ENCODE peak calls at places on chromosome 9, in eight cellular contexts. L, P, F, W, Z, J, K and Q are unnamed samples. For H3K4me1, the result is how much of the 10 kb centered on the place peaks cover.

GRCh38 chr9:126915281-126915816 is 767 bp downstream of the RALGPS1 start:
- DNase-seq in L (peak), F (peak), K (peak), J (no peak), Z (peak), P (peak), W (peak), Q (peak)

GRCh38 chr9:5846501-5846921 is 13.6 kb upstream of the ERMP1 start:
- DNase-seq in F (no peak), P (no peak), W (no peak), L (no peak), K (no peak), Z (no peak), J (no peak), Q (no peak)

GRCh38 chr9:14043491-14043890 is 270.4 kb downstream of the NFIB start:
- DNase-seq in F (no peak), K (no peak), P (no peak), Z (no peak), J (no peak), L (no peak), W (no peak), Q (no peak)

GRCh38 chr9:77556396-77556795 is 91.7 kb downstream of the GNA14 start:
- DNase-seq in W (no peak), L (no peak), F (no peak), J (no peak), K (no peak), P (no peak), Z (no peak), Q (no peak)

GRCh38 chr9:116123171-116123570 is 30.4 kb upstream of the PAPPA start:
- DNase-seq in L (no peak), Z (no peak), F (no peak), W (no peak), J (no peak), P (no peak), K (no peak), Q (no peak)

GRCh38 chr9:2800385-2801179 is 43.3 kb downstream of the PUM3 start:
- DNase-seq in P (no peak), Z (no peak), L (no peak), W (no peak), J (no peak), F (no peak), K (no peak), Q (no peak)

GRCh38 chr9:2181794-2182193 is 166.6 kb downstream of the SMARCA2 start:
- DNase-seq in Z (peak), J (no peak), W (no peak), P (no peak), K (no peak), L (no peak), F (peak), Q (no peak)

GRCh38 chr9:133658442-133659431 is 22.6 kb downstream of the DBH start:
- DNase-seq in W (no peak), Z (peak), P (peak), L (no peak), J (no peak), F (peak), K (no peak), Q (peak)

GRCh38 chr9:92974161-92974661 is 26.9 kb downstream of the FGD3 start:
- DNase-seq in F (no peak), K (no peak), J (no peak), W (no peak), L (no peak), Z (no peak), P (no peak), Q (no peak)

GRCh38 chr9:94944623-94945022 is 218.1 kb downstream of the AOPEP start:
- DNase-seq in P (no peak), K (no peak), J (no peak), L (no peak), Z (no peak), F (no peak), W (no peak), Q (no peak)

GRCh38 chr9:78127271-78128225 is 95.9 kb upstream of the GNAQ start:
- DNase-seq in F (no peak), L (no peak), J (no peak), Z (no peak), P (no peak), K (no peak), W (no peak), Q (no peak)

GRCh38 chr9:14221558-14221957 is 92.4 kb downstream of the NFIB start:
- DNase-seq in Z (no peak), K (no peak), F (no peak), J (no peak), L (no peak), W (no peak), P (peak), Q (no peak)

GRCh38 chr9:133168432-133168831 is 4.7 kb upstream of the GBGT1 start:
- DNase-seq in W (no peak), Z (no peak), J (no peak), K (no peak), L (peak), P (no peak), F (no peak), Q (no peak)

GRCh38 chr9:517993-518392 is 303.3 kb downstream of the DOCK8 start:
- DNase-seq in Z (no peak), J (no peak), W (no peak), P (no peak), K (no peak), L (no peak), F (no peak), Q (no peak)

GRCh38 chr9:25121811-25122210 is 556.4 kb downstream of the TUSC1 start:
- DNase-seq in F (no peak), J (no peak), Z (no peak), P (no peak), L (no peak), K (no peak), W (no peak), Q (no peak)

GRCh38 chr9:121299467-121300282 is 31.7 kb downstream of the GSN start:
- DNase-seq in K (no peak), P (no peak), Z (peak), W (peak), J (no peak), F (peak), L (peak), Q (peak)

GRCh38 chr9:99167694-99168093 is 54.0 kb downstream of the ALG2 start:
- DNase-seq in P (no peak), K (no peak), F (no peak), L (no peak), W (no peak), J (no peak), Z (no peak), Q (no peak)

GRCh38 chr9:26292943-26293342 is 599.7 kb downstream of the CAAP1 start:
- DNase-seq in F (no peak), W (no peak), Z (no peak), L (no peak), K (no peak), J (no peak), P (peak), Q (no peak)

GRCh38 chr9:76185432-76185831 is 208.8 kb downstream of the RFK start:
- DNase-seq in P (no peak), J (no peak), L (no peak), W (no peak), K (no peak), Z (no peak), F (no peak), Q (no peak)

GRCh38 chr9:87194471-87194870 is 247.2 kb upstream of the GAS1 start:
- DNase-seq in L (no peak), Z (no peak), F (no peak), J (no peak), W (no peak), P (no peak), K (no peak), Q (no peak)

GRCh38 chr9:128919409-128919808 is 1.4 kb upstream of the PHYHD1 start:
- DNase-seq in P (no peak), F (no peak), W (no peak), Z (no peak), K (peak), L (no peak), J (no peak), Q (no peak)

GRCh38 chr9:128923493-128923883 is 2.7 kb downstream of the PHYHD1 start:
- DNase-seq in P (no peak), L (no peak), W (no peak), F (no peak), Z (no peak), J (no peak), K (no peak), Q (no peak)

GRCh38 chr9:128921881-128922763 is 1.3 kb downstream of the PHYHD1 start:
- DNase-seq in P (no peak), Z (peak), W (peak), F (peak), K (peak), L (no peak), J (no peak), Q (peak)

GRCh38 chr9:128918921-128919320 is 1.9 kb upstream of the PHYHD1 start:
- DNase-seq in K (no peak), J (no peak), L (no peak), F (no peak), Z (no peak), P (no peak), W (no peak), Q (no peak)

DNA sequence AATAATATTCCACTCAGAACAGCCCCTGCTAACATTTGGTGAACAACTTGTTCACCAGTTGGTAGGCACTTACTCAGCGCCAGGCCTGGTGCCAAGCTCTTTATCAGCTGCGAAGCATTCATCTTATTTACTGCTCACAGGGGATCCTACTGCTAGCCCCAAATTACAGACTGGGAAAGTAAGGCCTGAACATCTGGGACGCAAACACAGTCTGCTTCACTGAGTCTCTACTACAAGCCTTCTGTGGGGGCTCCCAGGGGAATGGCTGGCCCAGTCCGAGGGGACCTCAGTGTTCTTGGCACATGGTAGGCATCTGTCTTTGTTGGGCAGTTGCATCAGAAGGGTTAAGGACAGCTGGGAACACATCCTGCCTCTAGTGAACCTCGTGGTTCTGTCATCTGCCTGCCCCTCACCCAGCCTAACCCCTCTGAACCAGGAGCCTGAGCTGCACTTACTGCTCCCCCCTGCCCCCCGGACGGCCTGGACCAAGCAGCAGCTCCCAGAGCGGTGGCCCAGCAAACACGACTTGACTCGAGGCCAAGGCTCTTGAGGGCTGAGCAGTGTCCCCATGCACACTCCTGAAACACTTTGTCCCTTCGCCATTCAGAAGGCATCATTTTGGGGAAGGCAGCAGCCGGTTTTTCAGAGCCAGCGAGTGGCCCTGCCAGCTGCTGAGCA is at the start of gene PHYHD1:
- DNase-seq in J (no peak), F (no peak), W (peak), L (no peak), Z (peak), K (peak), P (no peak), Q (peak)
- TF ChIP-seq POLR2A in J (no peak), F (no peak), W (no peak), L (no peak), Z (no peak), K (no peak), P (no peak), Q (no peak)

DNA sequence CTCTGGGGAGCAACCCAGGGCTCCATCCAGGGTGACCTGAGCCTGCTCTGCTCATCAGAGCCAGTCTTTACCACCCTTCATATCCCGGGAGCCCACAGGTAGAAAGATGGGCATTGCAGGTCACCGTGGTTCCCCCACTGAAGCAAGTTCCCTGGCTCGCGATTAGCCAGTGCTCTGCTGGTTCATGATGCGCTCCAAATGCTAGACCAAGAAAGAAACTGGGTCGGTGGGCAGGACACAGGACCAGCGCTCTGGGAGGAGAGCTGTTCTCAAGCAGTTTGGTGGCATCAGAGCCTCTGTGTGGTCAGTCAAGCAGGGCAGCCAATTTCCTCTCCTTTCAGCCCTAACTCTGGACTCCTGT is 156.5 kb downstream of the RGS3 start:
- DNase-seq in Z (no peak), P (no peak), J (no peak), F (no peak), W (no peak), K (no peak), L (peak), Q (no peak)
- H3K4me1 ChIP-seq in Z (half or more), P (under half), J (half or more), F (under half), W (under half), K (under half), L (under half), Q (under half)

GRCh38 chr9:36399980-36400331 is at the start of gene RNF38:
- DNase-seq in Z (no peak), J (no peak), L (no peak), W (no peak), F (no peak), P (no peak), K (no peak), Q (no peak)

GRCh38 chr9:36401179-36401740 is 1.2 kb upstream of the RNF38 start:
- DNase-seq in Z (peak), P (peak), K (no peak), W (no peak), F (peak), L (no peak), J (no peak), Q (no peak)

GRCh38 chr9:36398745-36399144 is 1.3 kb downstream of the RNF38 start:
- DNase-seq in L (no peak), W (no peak), F (no peak), P (no peak), Z (no peak), J (no peak), K (no peak), Q (no peak)

GRCh38 chr9:36401897-36402480 is 1.9 kb upstream of the RNF38 start:
- DNase-seq in F (no peak), L (no peak), Z (no peak), J (no peak), K (no peak), P (no peak), W (no peak), Q (no peak)

DNA sequence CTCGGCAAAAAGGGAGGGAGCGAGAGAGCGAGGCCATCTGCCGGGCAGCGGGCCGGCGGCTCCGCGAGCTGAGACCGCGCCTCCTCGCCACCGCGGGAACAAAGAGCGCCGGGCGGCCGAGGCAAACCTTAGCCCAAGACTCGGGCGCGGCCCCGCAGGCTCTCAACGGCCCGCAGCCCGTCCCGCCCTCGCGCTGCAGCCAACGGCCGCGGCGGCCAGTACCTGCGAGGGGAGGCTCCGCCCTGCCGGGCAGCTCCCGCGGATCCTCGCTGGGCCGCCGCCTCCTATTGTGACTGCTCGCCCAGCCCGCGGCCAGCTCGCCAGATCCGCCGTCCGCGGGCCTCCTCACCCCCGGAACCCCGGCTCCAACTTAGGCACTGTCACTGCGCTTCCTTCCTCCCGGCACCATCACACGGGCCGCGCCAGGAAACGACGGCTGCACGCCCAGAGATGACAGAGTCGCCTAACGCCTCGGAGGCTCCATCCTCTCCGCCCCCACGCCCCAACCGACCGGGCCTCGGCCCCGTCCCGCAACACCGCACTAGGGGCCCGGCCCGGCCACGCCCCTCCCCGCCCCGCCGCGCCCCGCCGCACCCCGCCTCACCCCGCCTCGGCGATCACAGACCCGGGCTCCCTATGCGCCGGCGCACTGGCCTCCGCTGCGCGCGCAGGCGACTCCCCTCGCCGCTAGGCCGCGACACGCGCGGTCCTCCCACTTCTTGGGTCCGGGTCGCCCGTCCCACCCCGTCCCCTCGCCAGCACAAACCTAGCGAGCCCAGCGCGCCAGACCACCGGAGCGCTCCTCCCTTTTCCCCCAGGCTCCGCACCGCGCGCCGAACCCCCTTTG is 486 bp upstream of the RNF38 start:
- DNase-seq in L (peak), P (peak), F (peak), Z (peak), W (peak), K (peak), J (peak), Q (peak)
- TF ChIP-seq POLR2A in L (peak), P (peak), F (peak), Z (no peak), W (no peak), K (no peak), J (peak), Q (peak)

GRCh38 chr9:114030364-114030763 is 47.7 kb downstream of the AMBP start:
- DNase-seq in P (no peak), K (no peak), F (no peak), W (peak), J (no peak), Z (no peak), L (peak), Q (no peak)
- H3K4me1 ChIP-seq in P (under half), K (under half), F (under half), W (under half), J (under half), Z (under half), L (under half), Q (under half)

DNA sequence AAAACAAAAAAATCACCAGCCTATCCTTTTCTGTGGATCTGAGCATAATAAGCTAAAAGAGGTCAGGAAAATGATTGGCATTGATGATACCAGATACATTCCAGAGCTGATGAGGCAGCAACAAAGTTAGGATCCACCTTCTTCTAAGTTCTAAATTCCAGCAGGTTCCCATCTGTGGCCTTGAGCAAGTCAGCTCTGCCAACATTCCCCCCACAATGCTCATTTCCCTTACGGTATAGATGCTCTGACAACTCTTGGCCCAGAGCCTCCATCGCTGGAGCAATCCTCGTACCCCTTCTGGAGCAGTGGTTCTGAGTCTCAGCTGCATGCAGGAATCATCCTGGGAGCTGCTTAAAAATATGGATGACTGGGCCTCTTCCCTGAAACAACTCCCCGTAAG is 78.1 kb downstream of the MED27 start:
- DNase-seq in K (no peak), L (no peak), P (no peak), F (no peak), Z (no peak), J (no peak), W (no peak), Q (no peak)
- TF ChIP-seq POLR2A in K (no peak), L (no peak), P (no peak), F (no peak), Z (no peak), J (no peak), W (no peak), Q (no peak)

GRCh38 chr9:71678999-71679398 is 89.3 kb downstream of the CEMIP2 start:
- DNase-seq in P (no peak), Z (no peak), J (no peak), K (no peak), W (no peak), L (no peak), F (no peak), Q (no peak)

GRCh38 chr9:71675857-71676165 is 92.5 kb downstream of the CEMIP2 start:
- DNase-seq in W (no peak), Z (no peak), J (no peak), K (no peak), P (no peak), F (no peak), L (no peak), Q (no peak)

GRCh38 chr9:71675129-71675856 is 93.0 kb downstream of the CEMIP2 start:
- DNase-seq in L (no peak), J (no peak), K (no peak), F (peak), P (no peak), W (no peak), Z (no peak), Q (no peak)

GRCh38 chr9:71677209-71677608 is 91.1 kb downstream of the CEMIP2 start:
- DNase-seq in Z (no peak), W (no peak), F (no peak), P (no peak), J (no peak), K (no peak), L (no peak), Q (no peak)

GRCh38 chr9:71676460-71676859 is 91.9 kb downstream of the CEMIP2 start:
- DNase-seq in K (no peak), L (no peak), J (no peak), P (no peak), Z (no peak), F (no peak), W (no peak), Q (no peak)
- H3K4me1 ChIP-seq in K (under half), L (under half), J (under half), P (half or more), Z (under half), F (half or more), W (under half), Q (under half)

GRCh38 chr9:113513111-113513510 is 49.6 kb downstream of the RGS3 start:
- DNase-seq in J (no peak), F (no peak), W (no peak), Z (no peak), K (no peak), P (no peak), L (peak), Q (no peak)

GRCh38 chr9:113513541-113513940 is 50.0 kb downstream of the RGS3 start:
- DNase-seq in K (no peak), W (no peak), L (peak), P (no peak), J (no peak), Z (no peak), F (no peak), Q (no peak)

GRCh38 chr9:113514061-113514460 is 50.5 kb downstream of the RGS3 start:
- DNase-seq in Z (no peak), K (no peak), L (peak), W (no peak), F (no peak), J (no peak), P (no peak), Q (no peak)

GRCh38 chr9:113511047-113511521 is 47.6 kb downstream of the RGS3 start:
- DNase-seq in Z (peak), F (peak), L (peak), P (no peak), W (no peak), K (no peak), J (no peak), Q (no peak)

GRCh38 chr9:113511856-113512761 is 48.6 kb downstream of the RGS3 start:
- DNase-seq in Z (no peak), W (no peak), F (peak), J (no peak), P (no peak), L (peak), K (no peak), Q (no peak)
- TF ChIP-seq POLR2A in Z (no peak), W (no peak), F (no peak), J (no peak), P (no peak), L (no peak), K (no peak), Q (no peak)

GRCh38 chr9:134769084-134769455 is 111.5 kb upstream of the FCN2 start:
- DNase-seq in Z (no peak), P (no peak), J (no peak), K (no peak), F (no peak), W (no peak), L (no peak), Q (no peak)

GRCh38 chr9:134770972-134771971 is 109.3 kb upstream of the FCN2 start:
- DNase-seq in P (no peak), K (no peak), Z (no peak), J (no peak), W (no peak), F (no peak), L (no peak), Q (no peak)

GRCh38 chr9:134766587-134766986 is 114.0 kb upstream of the FCN2 start:
- DNase-seq in J (no peak), W (no peak), K (no peak), Z (no peak), F (no peak), L (no peak), P (no peak), Q (no peak)

GRCh38 chr9:134765785-134766184 is 114.8 kb upstream of the FCN2 start:
- DNase-seq in W (no peak), K (no peak), J (no peak), F (no peak), P (no peak), Z (no peak), L (no peak), Q (no peak)

GRCh38 chr9:134768332-134769083 is 112.1 kb upstream of the FCN2 start:
- DNase-seq in W (peak), L (no peak), K (no peak), F (no peak), Z (no peak), P (no peak), J (no peak), Q (peak)
- H3K4me1 ChIP-seq in W (under half), L (under half), K (under half), F (under half), Z (under half), P (under half), J (under half), Q (under half)